ENCODE peak calls at places on chromosomes 6 and 20, in ten cellular contexts. P, A, N, J, M, Q, D, G, B and K are unnamed samples.

GRCh38 chr6:6557871-6558270 is 30.6 kb upstream of the LY86 start:
- DNase-seq in P (no peak), A (no peak), N (no peak), J (no peak), M (no peak), Q (no peak), D (no peak), G (no peak), B (no peak), K (no peak)

GRCh38 chr20:14609328-14610221 is 272.2 kb upstream of the FLRT3 start:
- DNase-seq in P (no peak), A (no peak), N (no peak), J (no peak), M (no peak), Q (no peak), D (no peak), G (no peak), B (no peak), K (no peak)

GRCh38 chr6:23505021-23505420 is 621.0 kb upstream of the NRSN1 start:
- DNase-seq in P (no peak), A (no peak), N (no peak), J (no peak), M (no peak), Q (no peak), D (no peak), G (no peak), B (no peak), K (no peak)

GRCh38 chr20:62711703-62712101 is 3.1 kb downstream of the NTSR1 start:
- DNase-seq in P (no peak), A (no peak), N (no peak), J (no peak), M (no peak), Q (peak), D (no peak), G (no peak), B (no peak), K (no peak)

GRCh38 chr6:142764306-142764705 is 180.7 kb downstream of the HIVEP2 start:
- DNase-seq in P (no peak), A (no peak), N (no peak), J (no peak), M (no peak), Q (no peak), D (no peak), G (no peak), B (no peak), K (no peak)

GRCh38 chr6:70310063-70310694 is 7.3 kb upstream of the COL9A1 start:
- DNase-seq in P (no peak), A (no peak), N (no peak), J (no peak), M (peak), Q (peak), D (no peak), G (no peak), B (no peak), K (no peak)

GRCh38 chr20:36337886-36338285 is 31.7 kb downstream of the DLGAP4 start:
- DNase-seq in P (no peak), A (no peak), N (no peak), J (no peak), M (no peak), Q (no peak), D (no peak), G (no peak), B (no peak), K (no peak)

GRCh38 chr6:15522856-15523529 is 139.8 kb downstream of the DTNBP1 start:
- DNase-seq in P (no peak), A (no peak), N (no peak), J (no peak), M (no peak), Q (no peak), D (no peak), G (no peak), B (no peak), K (no peak)

GRCh38 chr6:138509371-138509770 is 10.1 kb upstream of the NHSL1 start:
- DNase-seq in P (no peak), A (peak), N (peak), J (peak), M (peak), Q (peak), D (no peak), G (peak), B (peak), K (no peak)

GRCh38 chr20:60316759-60317158 is 358.5 kb downstream of the CDH26 start:
- DNase-seq in P (no peak), A (no peak), N (no peak), J (no peak), M (no peak), Q (no peak), D (no peak), G (no peak), B (no peak), K (no peak)

GRCh38 chr6:42569102-42570028 is 5.5 kb downstream of the UBR2 start:
- DNase-seq in P (no peak), A (no peak), N (no peak), J (no peak), M (no peak), Q (no peak), D (no peak), G (no peak), B (no peak), K (no peak)

GRCh38 chr6:132962936-132963579 is 148.7 kb downstream of the RPS12 start:
- DNase-seq in P (peak), A (peak), N (peak), J (peak), M (peak), Q (peak), D (no peak), G (peak), B (peak), K (peak)

GRCh38 chr6:142478117-142478516 is 176.3 kb downstream of the ADGRG6 start:
- DNase-seq in P (no peak), A (no peak), N (no peak), J (no peak), M (no peak), Q (no peak), D (no peak), G (peak), B (no peak), K (peak)

GRCh38 chr6:56299916-56300315 is 52.5 kb upstream of the COL21A1 start:
- DNase-seq in P (no peak), A (no peak), N (no peak), J (no peak), M (no peak), Q (no peak), D (no peak), G (no peak), B (no peak), K (no peak)

GRCh38 chr6:131331873-131332759 is 196.8 kb downstream of the AKAP7 start:
- DNase-seq in P (no peak), A (no peak), N (no peak), J (no peak), M (no peak), Q (no peak), D (no peak), G (no peak), B (no peak), K (no peak)

GRCh38 chr6:129164032-129164431 is 281.1 kb downstream of the LAMA2 start:
- DNase-seq in P (no peak), A (no peak), N (no peak), J (no peak), M (no peak), Q (no peak), D (no peak), G (no peak), B (no peak), K (no peak)

GRCh38 chr6:129501401-129502051 is 208.5 kb downstream of the ARHGAP18 start:
- DNase-seq in P (no peak), A (no peak), N (no peak), J (no peak), M (no peak), Q (no peak), D (no peak), G (peak), B (no peak), K (peak)

GRCh38 chr6:3368701-3369100 is 88.1 kb downstream of the SLC22A23 start:
- DNase-seq in P (no peak), A (no peak), N (no peak), J (no peak), M (no peak), Q (no peak), D (no peak), G (no peak), B (no peak), K (no peak)

GRCh38 chr6:157240059-157240959 is 83.0 kb downstream of the TMEM242 start:
- DNase-seq in P (no peak), A (no peak), N (no peak), J (no peak), M (no peak), Q (peak), D (no peak), G (no peak), B (no peak), K (no peak)

GRCh38 chr6:140427842-140428241 is 1053.4 kb upstream of the CITED2 start:
- DNase-seq in P (no peak), A (no peak), N (no peak), J (no peak), M (no peak), Q (no peak), D (no peak), G (no peak), B (no peak), K (no peak)

GRCh38 chr6:86355271-86355670 is 582.1 kb upstream of the HTR1E start:
- DNase-seq in P (no peak), A (no peak), N (no peak), J (no peak), M (no peak), Q (no peak), D (no peak), G (no peak), B (no peak), K (no peak)

GRCh38 chr6:3220366-3220765 is 7.1 kb downstream of the TUBB2B start:
- DNase-seq in P (no peak), A (no peak), N (no peak), J (no peak), M (no peak), Q (no peak), D (no peak), G (no peak), B (no peak), K (no peak)

GRCh38 chr6:134240664-134241431 is 77.1 kb downstream of the SGK1 start:
- DNase-seq in P (peak), A (peak), N (peak), J (peak), M (no peak), Q (no peak), D (peak), G (no peak), B (peak), K (no peak)

GRCh38 chr6:149054559-149055194 is 262.8 kb upstream of the TAB2 start:
- DNase-seq in P (no peak), A (no peak), N (no peak), J (no peak), M (no peak), Q (no peak), D (no peak), G (no peak), B (no peak), K (no peak)

GRCh38 chr20:50346372-50347347 is 156.0 kb downstream of the CEBPB start:
- DNase-seq in P (peak), A (peak), N (no peak), J (no peak), M (no peak), Q (peak), D (no peak), G (no peak), B (no peak), K (no peak)